ENCODE peak calls at places on chromosomes 16 and 17, in five cellular contexts. One of them, this sample, is unnamed.

GRCh38 chr17:76252040-76252954 is 12.0 kb upstream of the RNF157 start:
- DNase-seq in PC-3: peak; percentile 100
- DNase-seq in neural progenitor cell: no peak
- DNase-seq in GM23338: no peak
- DNase-seq in GM23248: peak; percentile 99
- DNase-seq in this sample: peak; percentile 99

GRCh38 chr16:64440421-64440831 is 681.4 kb downstream of the CDH11 start:
- DNase-seq in PC-3: peak; percentile 90
- DNase-seq in neural progenitor cell: no peak
- DNase-seq in GM23338: no peak
- DNase-seq in GM23248: peak; percentile 97
- DNase-seq in this sample: peak; percentile 51

GRCh38 chr17:4179071-4179470 is 36.1 kb downstream of the CYB5D2 start:
- DNase-seq in PC-3: no peak
- DNase-seq in neural progenitor cell: no peak
- DNase-seq in GM23338: no peak
- DNase-seq in GM23248: no peak
- DNase-seq in this sample: no peak

GRCh38 chr16:51149251-51149661 is 1.8 kb downstream of the SALL1 start:
- DNase-seq in PC-3: no peak
- DNase-seq in neural progenitor cell: peak; percentile 30
- DNase-seq in GM23338: peak; percentile 36
- DNase-seq in GM23248: no peak
- DNase-seq in this sample: no peak

GRCh38 chr17:74610108-74610507 is 13.4 kb downstream of the CD300E start:
- DNase-seq in PC-3: peak; percentile 16
- DNase-seq in neural progenitor cell: peak; percentile 48
- DNase-seq in GM23338: peak; percentile 70
- DNase-seq in GM23248: no peak
- DNase-seq in this sample: no peak

GRCh38 chr17:8300226-8300625 is 5.0 kb upstream of the SLC25A35 start:
- DNase-seq in PC-3: no peak
- DNase-seq in neural progenitor cell: no peak
- DNase-seq in GM23338: no peak
- DNase-seq in GM23248: no peak
- DNase-seq in this sample: no peak

GRCh38 chr16:80466024-80466986 is 74.5 kb upstream of the DYNLRB2 start:
- DNase-seq in PC-3: peak; percentile 57
- DNase-seq in neural progenitor cell: peak; percentile 93
- DNase-seq in GM23338: peak; percentile 95
- DNase-seq in GM23248: peak; percentile 76
- DNase-seq in this sample: peak; percentile 25

GRCh38 chr16:47470810-47471209 is 9.7 kb downstream of the PHKB start:
- DNase-seq in PC-3: no peak
- DNase-seq in neural progenitor cell: no peak
- DNase-seq in GM23338: no peak
- DNase-seq in GM23248: no peak
- DNase-seq in this sample: no peak

GRCh38 chr16:52964290-52964689 is 88.4 kb downstream of the CHD9NB start:
- DNase-seq in PC-3: peak; percentile 1
- DNase-seq in neural progenitor cell: peak; percentile 89
- DNase-seq in GM23338: peak; percentile 22
- DNase-seq in GM23248: peak; percentile 25
- DNase-seq in this sample: no peak

GRCh38 chr17:53193044-53193443 is 629.7 kb upstream of the KIF2B start:
- DNase-seq in PC-3: peak; percentile 28
- DNase-seq in neural progenitor cell: no peak
- DNase-seq in GM23338: no peak
- DNase-seq in GM23248: no peak
- DNase-seq in this sample: no peak

GRCh38 chr17:18031955-18032354 is 7.0 kb downstream of the ATPAF2 start:
- DNase-seq in PC-3: peak; percentile 78
- DNase-seq in neural progenitor cell: no peak
- DNase-seq in GM23338: no peak
- DNase-seq in GM23248: no peak
- DNase-seq in this sample: no peak

GRCh38 chr16:4330277-4330882 is 14.5 kb downstream of the GLIS2 start:
- DNase-seq in PC-3: peak; percentile 66
- DNase-seq in neural progenitor cell: peak; percentile 81
- DNase-seq in GM23338: peak; percentile 79
- DNase-seq in GM23248: peak; percentile 81
- DNase-seq in this sample: peak; percentile 85

GRCh38 chr16:4327782-4328579 is 12.1 kb downstream of the GLIS2 start:
- DNase-seq in PC-3: no peak
- DNase-seq in neural progenitor cell: peak; percentile 94
- DNase-seq in GM23338: peak; percentile 95
- DNase-seq in GM23248: peak; percentile 92
- DNase-seq in this sample: peak; percentile 6

GRCh38 chr16:4327386-4327781 is 11.5 kb downstream of the GLIS2 start:
- DNase-seq in PC-3: no peak
- DNase-seq in neural progenitor cell: peak; percentile 33
- DNase-seq in GM23338: no peak
- DNase-seq in GM23248: no peak
- DNase-seq in this sample: no peak

GRCh38 chr16:4329354-4329775 is 13.5 kb downstream of the GLIS2 start:
- DNase-seq in PC-3: no peak
- DNase-seq in neural progenitor cell: no peak
- DNase-seq in GM23338: no peak
- DNase-seq in GM23248: no peak
- DNase-seq in this sample: no peak

GRCh38 chr16:4328580-4329353 is 12.9 kb downstream of the GLIS2 start:
- DNase-seq in PC-3: no peak
- DNase-seq in neural progenitor cell: no peak
- DNase-seq in GM23338: no peak
- DNase-seq in GM23248: no peak
- DNase-seq in this sample: no peak
- H3K27ac ChIP-seq in PC-3: no peak overlapping the region
- H3K27ac ChIP-seq in neural progenitor cell: no peak overlapping the region
- H3K27ac ChIP-seq in GM23338: peak overlapping the region; percentile 66
- H3K27ac ChIP-seq in GM23248: peak overlapping the region; percentile 27
- H3K27ac ChIP-seq in this sample: no peak overlapping the region

GRCh38 chr16:73033271-73033998 is 14.5 kb downstream of the ZFHX3 start:
- DNase-seq in PC-3: no peak
- DNase-seq in neural progenitor cell: peak; percentile 91
- DNase-seq in GM23338: peak; percentile 96
- DNase-seq in GM23248: no peak
- DNase-seq in this sample: no peak

GRCh38 chr16:73037331-73037745 is 10.6 kb downstream of the ZFHX3 start:
- DNase-seq in PC-3: no peak
- DNase-seq in neural progenitor cell: no peak
- DNase-seq in GM23338: no peak
- DNase-seq in GM23248: no peak
- DNase-seq in this sample: peak; percentile 43

GRCh38 chr16:73032548-73033270 is 15.2 kb downstream of the ZFHX3 start:
- DNase-seq in PC-3: no peak
- DNase-seq in neural progenitor cell: peak; percentile 57
- DNase-seq in GM23338: peak; percentile 92
- DNase-seq in GM23248: no peak
- DNase-seq in this sample: no peak

GRCh38 chr16:73036074-73036826 is 11.7 kb downstream of the ZFHX3 start:
- DNase-seq in PC-3: no peak
- DNase-seq in neural progenitor cell: peak; percentile 96
- DNase-seq in GM23338: peak; percentile 96
- DNase-seq in GM23248: no peak
- DNase-seq in this sample: peak; percentile 49

DNA sequence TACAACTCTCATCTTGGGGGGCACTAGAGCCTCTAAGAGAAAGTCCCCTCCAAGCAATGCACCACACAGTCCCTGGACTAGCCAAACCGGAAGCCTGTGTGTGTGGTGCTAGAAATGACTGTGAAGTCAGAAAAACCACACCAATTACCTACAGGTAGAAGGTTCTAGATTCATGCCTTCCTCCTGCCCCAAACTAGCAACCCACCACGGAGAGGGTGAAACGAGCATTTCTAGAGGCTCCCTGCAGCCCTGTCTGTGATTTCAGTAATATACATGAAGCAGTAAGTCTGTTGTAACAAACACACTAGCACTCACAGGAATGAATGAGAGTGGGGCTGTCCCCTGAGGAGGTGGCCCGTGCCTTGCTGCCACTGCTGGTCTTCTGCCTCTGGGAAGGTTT is 13.6 kb downstream of the ZFHX3 start:
- DNase-seq in PC-3: no peak
- DNase-seq in neural progenitor cell: no peak
- DNase-seq in GM23338: no peak
- DNase-seq in GM23248: no peak
- DNase-seq in this sample: no peak
- H3F3A ChIP-seq in PC-3: no peaks in the 10 kb centered on the region
- H3F3A ChIP-seq in neural progenitor cell: peaks cover 72% of the 10 kb centered on the region
- H3F3A ChIP-seq in GM23338: peaks cover 32% of the 10 kb centered on the region
- H3F3A ChIP-seq in GM23248: peaks cover 12% of the 10 kb centered on the region
- H3F3A ChIP-seq in this sample: peaks cover 24% of the 10 kb centered on the region

DNA sequence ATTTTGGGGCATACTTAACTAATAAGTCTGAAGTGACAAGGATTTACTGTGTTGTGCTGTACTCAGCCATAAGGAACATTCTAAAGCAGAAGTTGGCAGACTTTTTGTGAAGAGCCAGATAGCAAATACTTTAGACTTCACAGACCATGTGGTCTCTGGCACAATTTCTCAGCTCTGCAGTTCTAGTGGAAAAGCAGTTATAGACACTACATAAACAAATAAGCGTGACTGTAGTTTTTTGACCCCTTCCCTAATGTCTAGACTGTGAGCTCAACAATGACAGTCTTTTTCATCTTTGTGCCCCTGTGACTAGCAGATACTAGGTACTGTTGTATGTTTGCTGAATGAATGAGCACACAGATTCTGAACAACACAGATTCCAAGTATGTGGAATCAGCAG is 4.9 kb downstream of the RPAIN start:
- DNase-seq in PC-3: no peak
- DNase-seq in neural progenitor cell: no peak
- DNase-seq in GM23338: no peak
- DNase-seq in GM23248: no peak
- DNase-seq in this sample: no peak
- H3K27ac ChIP-seq in PC-3: no peak overlapping the region
- H3K27ac ChIP-seq in neural progenitor cell: no peak overlapping the region
- H3K27ac ChIP-seq in GM23338: no peak overlapping the region
- H3K27ac ChIP-seq in GM23248: no peak overlapping the region
- H3K27ac ChIP-seq in this sample: no peak overlapping the region

GRCh38 chr16:27311897-27312303 is 1.9 kb upstream of the IL4R start:
- DNase-seq in PC-3: no peak
- DNase-seq in neural progenitor cell: no peak
- DNase-seq in GM23338: no peak
- DNase-seq in GM23248: no peak
- DNase-seq in this sample: no peak
- H3F3A ChIP-seq in PC-3: peaks cover 7% of the 10 kb centered on the region
- H3F3A ChIP-seq in neural progenitor cell: no peaks in the 10 kb centered on the region
- H3F3A ChIP-seq in GM23338: peaks cover 2% of the 10 kb centered on the region
- H3F3A ChIP-seq in GM23248: peaks cover 33% of the 10 kb centered on the region
- H3F3A ChIP-seq in this sample: peaks cover 31% of the 10 kb centered on the region

GRCh38 chr17:81520021-81520894 is 7.7 kb upstream of the ACTG1 start:
- DNase-seq in PC-3: no peak
- DNase-seq in neural progenitor cell: peak; percentile 7
- DNase-seq in GM23338: no peak
- DNase-seq in GM23248: no peak
- DNase-seq in this sample: no peak
- H3K27ac ChIP-seq in PC-3: peak overlapping the region; percentile 17
- H3K27ac ChIP-seq in neural progenitor cell: no peak overlapping the region
- H3K27ac ChIP-seq in GM23338: no peak overlapping the region
- H3K27ac ChIP-seq in GM23248: no peak overlapping the region
- H3K27ac ChIP-seq in this sample: peak overlapping the region; percentile 45

DNA sequence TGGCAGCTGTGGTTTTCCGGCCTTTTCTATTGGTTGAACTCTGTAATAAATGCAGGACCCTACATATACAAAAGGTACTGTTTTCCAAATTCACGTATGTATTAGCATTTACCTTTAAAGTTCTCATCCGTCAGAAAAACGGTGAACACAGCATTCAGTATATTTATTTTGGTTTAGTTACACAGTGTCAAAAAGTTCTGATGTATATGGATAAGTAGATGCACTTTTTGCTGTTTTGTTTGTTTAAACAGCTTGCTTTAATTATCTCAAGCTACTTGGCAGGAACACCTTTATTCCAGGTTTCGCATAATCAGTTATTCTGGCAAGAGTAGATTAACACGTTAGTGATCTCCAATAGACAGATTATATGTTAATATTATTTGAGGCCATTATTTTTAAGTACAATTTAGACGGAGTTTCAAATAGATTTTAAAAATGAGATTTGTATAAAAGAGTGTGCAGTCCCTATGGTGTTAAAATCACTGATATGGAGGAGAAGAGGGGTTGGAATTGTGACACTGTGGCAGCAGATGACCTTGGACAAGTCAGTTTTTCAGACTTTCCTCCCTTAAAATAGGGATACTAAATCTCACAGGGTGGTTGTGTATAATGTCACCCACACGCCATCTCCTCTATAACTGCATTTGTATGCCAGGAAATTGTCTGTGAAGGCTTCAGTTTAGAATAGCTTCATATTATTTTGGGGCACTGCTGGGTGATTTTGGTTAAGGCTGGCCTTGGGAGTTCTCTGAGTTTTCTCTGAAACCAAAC is 2.1 kb downstream of the HERPUD1 start:
- DNase-seq in PC-3: no peak
- DNase-seq in neural progenitor cell: no peak
- DNase-seq in GM23338: no peak
- DNase-seq in GM23248: no peak
- DNase-seq in this sample: no peak
- H3F3A ChIP-seq in PC-3: no peaks in the 10 kb centered on the region
- H3F3A ChIP-seq in neural progenitor cell: peaks cover 9% of the 10 kb centered on the region
- H3F3A ChIP-seq in GM23338: no peaks in the 10 kb centered on the region
- H3F3A ChIP-seq in GM23248: peaks cover 56% of the 10 kb centered on the region
- H3F3A ChIP-seq in this sample: peaks cover 31% of the 10 kb centered on the region

GRCh38 chr16:55494994-55495421 is 13.9 kb upstream of the LPCAT2 start:
- DNase-seq in PC-3: peak; percentile 32
- DNase-seq in neural progenitor cell: peak; percentile 47
- DNase-seq in GM23338: peak; percentile 37
- DNase-seq in GM23248: peak; percentile 93
- DNase-seq in this sample: no peak
- H3K27ac ChIP-seq in PC-3: no peak overlapping the region
- H3K27ac ChIP-seq in neural progenitor cell: no peak overlapping the region
- H3K27ac ChIP-seq in GM23338: no peak overlapping the region
- H3K27ac ChIP-seq in GM23248: peak overlapping the region; percentile 96
- H3K27ac ChIP-seq in this sample: no peak overlapping the region

GRCh38 chr16:1715220-1715619 is 9.2 kb downstream of the MAPK8IP3 start:
- DNase-seq in PC-3: no peak
- DNase-seq in neural progenitor cell: no peak
- DNase-seq in GM23338: no peak
- DNase-seq in GM23248: no peak
- DNase-seq in this sample: no peak
- H3F3A ChIP-seq in PC-3: no peaks in the 10 kb centered on the region
- H3F3A ChIP-seq in neural progenitor cell: peaks cover 8% of the 10 kb centered on the region
- H3F3A ChIP-seq in GM23338: no peaks in the 10 kb centered on the region
- H3F3A ChIP-seq in GM23248: no peaks in the 10 kb centered on the region
- H3F3A ChIP-seq in this sample: peaks cover 15% of the 10 kb centered on the region

GRCh38 chr17:41773190-41773588 is 13.3 kb downstream of the JUP start:
- DNase-seq in PC-3: peak; percentile 92
- DNase-seq in neural progenitor cell: peak; percentile 57
- DNase-seq in GM23338: peak; percentile 67
- DNase-seq in GM23248: peak; percentile 81
- DNase-seq in this sample: peak; percentile 92
- H3K27ac ChIP-seq in PC-3: peak overlapping the region; percentile 93
- H3K27ac ChIP-seq in neural progenitor cell: peak overlapping the region; percentile 50
- H3K27ac ChIP-seq in GM23338: no peak overlapping the region
- H3K27ac ChIP-seq in GM23248: no peak overlapping the region
- H3K27ac ChIP-seq in this sample: peak overlapping the region; percentile 93

This sample was measured in PC-9.